ENCODE peak calls at places on chromosomes 13 and 19, in six cellular contexts. One of them, this sample, is unnamed.

GRCh38 chr13:49308104-49308875 is 60.6 kb downstream of the CDADC1 start:
- DNase-seq in neuronal stem cell: no peak
- DNase-seq in fibroblast of lung: peak; percentile 93
- DNase-seq in neural progenitor cell: no peak
- DNase-seq in PC-9: no peak
- DNase-seq in K562: no peak
- DNase-seq in this sample: no peak

GRCh38 chr13:49171358-49171757 is 48.8 kb upstream of the MLNR start:
- DNase-seq in fibroblast of lung: no peak
- DNase-seq in K562: no peak
- DNase-seq in neuronal stem cell: no peak
- DNase-seq in neural progenitor cell: no peak
- DNase-seq in PC-9: no peak
- DNase-seq in this sample: no peak

GRCh38 chr19:12800873-12801465 is 631 bp downstream of the PRDX2 start:
- DNase-seq in neural progenitor cell: peak; percentile 70
- DNase-seq in fibroblast of lung: no peak
- DNase-seq in PC-9: no peak
- DNase-seq in neuronal stem cell: no peak
- DNase-seq in K562: peak; percentile 56
- DNase-seq in this sample: no peak

GRCh38 chr19:10603084-10603872 is 16.2 kb upstream of the AP1M2 start:
- DNase-seq in fibroblast of lung: no peak
- DNase-seq in K562: peak; percentile 49
- DNase-seq in neuronal stem cell: no peak
- DNase-seq in PC-9: peak; percentile 62
- DNase-seq in neural progenitor cell: peak; percentile 54
- DNase-seq in this sample: no peak

GRCh38 chr13:33312150-33312908 is 26.8 kb upstream of the STARD13 start:
- DNase-seq in PC-9: no peak
- DNase-seq in fibroblast of lung: peak; percentile 58
- DNase-seq in neural progenitor cell: no peak
- DNase-seq in neuronal stem cell: no peak
- DNase-seq in K562: no peak
- DNase-seq in this sample: no peak

GRCh38 chr13:109330123-109330522 is 456.3 kb downstream of the IRS2 start:
- DNase-seq in neural progenitor cell: no peak
- DNase-seq in neuronal stem cell: no peak
- DNase-seq in PC-9: no peak
- DNase-seq in fibroblast of lung: no peak
- DNase-seq in K562: no peak
- DNase-seq in this sample: no peak

GRCh38 chr19:11617207-11618062 is 20.2 kb downstream of the ZNF627 start:
- DNase-seq in neural progenitor cell: no peak
- DNase-seq in fibroblast of lung: peak; percentile 16
- DNase-seq in PC-9: no peak
- DNase-seq in K562: no peak
- DNase-seq in neuronal stem cell: no peak
- DNase-seq in this sample: no peak

GRCh38 chr19:41425174-41426115 is 1.7 kb downstream of the B3GNT8 start:
- DNase-seq in neural progenitor cell: no peak
- DNase-seq in K562: no peak
- DNase-seq in fibroblast of lung: no peak
- DNase-seq in PC-9: no peak
- DNase-seq in neuronal stem cell: no peak
- DNase-seq in this sample: no peak

GRCh38 chr13:73341748-73342147 is 282.9 kb downstream of the KLF5 start:
- DNase-seq in PC-9: no peak
- DNase-seq in neural progenitor cell: no peak
- DNase-seq in neuronal stem cell: no peak
- DNase-seq in fibroblast of lung: no peak
- DNase-seq in K562: no peak
- DNase-seq in this sample: no peak

GRCh38 chr13:98504371-98504963 is 72.4 kb downstream of the STK24 start:
- DNase-seq in K562: no peak
- DNase-seq in PC-9: no peak
- DNase-seq in neural progenitor cell: no peak
- DNase-seq in neuronal stem cell: no peak
- DNase-seq in fibroblast of lung: no peak
- DNase-seq in this sample: no peak
- H2AFZ ChIP-seq in K562: no peak overlapping the region
- H2AFZ ChIP-seq in PC-9: no peak overlapping the region
- H2AFZ ChIP-seq in neural progenitor cell: no peak overlapping the region
- H2AFZ ChIP-seq in neuronal stem cell: no peak overlapping the region
- H2AFZ ChIP-seq in fibroblast of lung: no peak overlapping the region
- H2AFZ ChIP-seq in this sample: no peak overlapping the region

GRCh38 chr19:31510635-31511034 is 161.4 kb upstream of the TSHZ3 start:
- DNase-seq in fibroblast of lung: no peak
- DNase-seq in neural progenitor cell: no peak
- DNase-seq in K562: no peak
- DNase-seq in PC-9: no peak
- DNase-seq in neuronal stem cell: no peak
- DNase-seq in this sample: no peak

GRCh38 chr19:31511696-31512095 is 162.5 kb upstream of the TSHZ3 start:
- DNase-seq in fibroblast of lung: no peak
- DNase-seq in K562: no peak
- DNase-seq in neuronal stem cell: no peak
- DNase-seq in PC-9: no peak
- DNase-seq in neural progenitor cell: no peak
- DNase-seq in this sample: peak; percentile 28

GRCh38 chr19:31513841-31514240 is 164.6 kb upstream of the TSHZ3 start:
- DNase-seq in PC-9: no peak
- DNase-seq in fibroblast of lung: no peak
- DNase-seq in K562: no peak
- DNase-seq in neural progenitor cell: no peak
- DNase-seq in neuronal stem cell: no peak
- DNase-seq in this sample: no peak

GRCh38 chr19:31511098-31511497 is 161.9 kb upstream of the TSHZ3 start:
- DNase-seq in K562: no peak
- DNase-seq in fibroblast of lung: no peak
- DNase-seq in PC-9: no peak
- DNase-seq in neural progenitor cell: no peak
- DNase-seq in neuronal stem cell: no peak
- DNase-seq in this sample: peak; percentile 16

DNA sequence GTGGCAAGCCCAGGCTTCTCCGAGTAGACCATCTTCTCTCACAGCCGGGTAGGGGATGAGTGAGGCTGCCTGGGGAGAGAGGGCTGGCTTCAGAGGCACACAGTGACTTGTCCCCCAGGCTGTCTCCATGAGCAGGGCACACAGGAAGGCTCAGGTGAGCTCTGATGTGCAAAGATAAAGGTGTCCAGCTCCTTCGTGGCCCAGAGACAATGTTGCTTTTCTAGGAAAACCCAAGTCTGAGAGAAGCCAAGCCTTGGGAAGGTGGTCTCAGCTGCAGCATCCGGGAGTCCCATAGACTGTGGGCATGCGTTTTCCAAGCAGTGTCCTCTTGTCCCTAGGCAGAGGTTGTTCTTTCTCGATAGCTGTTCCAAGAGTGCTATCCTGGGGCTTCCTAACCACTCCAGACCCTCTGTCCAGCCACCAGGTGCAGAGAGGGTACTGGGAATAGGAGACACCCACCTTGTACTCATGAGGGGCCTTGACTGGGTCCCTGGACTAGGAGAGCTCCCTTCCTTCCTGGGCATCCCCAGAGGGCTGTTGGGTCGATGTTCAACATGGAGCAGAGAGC is 163.3 kb upstream of the TSHZ3 start:
- DNase-seq in neural progenitor cell: no peak
- DNase-seq in neuronal stem cell: no peak
- DNase-seq in PC-9: no peak
- DNase-seq in K562: no peak
- DNase-seq in fibroblast of lung: no peak
- DNase-seq in this sample: no peak
- H2AFZ ChIP-seq in neural progenitor cell: no peak overlapping the region
- H2AFZ ChIP-seq in neuronal stem cell: no peak overlapping the region
- H2AFZ ChIP-seq in PC-9: no peak overlapping the region
- H2AFZ ChIP-seq in K562: no peak overlapping the region
- H2AFZ ChIP-seq in fibroblast of lung: no peak overlapping the region
- H2AFZ ChIP-seq in this sample: no peak overlapping the region

GRCh38 chr19:53596056-53596455 is 35.7 kb upstream of the DPRX start:
- DNase-seq in PC-9: no peak
- DNase-seq in K562: no peak
- DNase-seq in fibroblast of lung: no peak
- DNase-seq in neural progenitor cell: no peak
- DNase-seq in neuronal stem cell: no peak
- DNase-seq in this sample: peak; percentile 63

GRCh38 chr19:53598361-53598760 is 33.4 kb upstream of the DPRX start:
- DNase-seq in PC-9: no peak
- DNase-seq in K562: no peak
- DNase-seq in neural progenitor cell: no peak
- DNase-seq in fibroblast of lung: no peak
- DNase-seq in neuronal stem cell: no peak
- DNase-seq in this sample: no peak

GRCh38 chr19:53597023-53597422 is 34.8 kb upstream of the DPRX start:
- DNase-seq in PC-9: peak; percentile 91
- DNase-seq in K562: no peak
- DNase-seq in neuronal stem cell: no peak
- DNase-seq in fibroblast of lung: no peak
- DNase-seq in neural progenitor cell: no peak
- DNase-seq in this sample: no peak

GRCh38 chr19:53594811-53595509 is 36.8 kb upstream of the DPRX start:
- DNase-seq in neuronal stem cell: no peak
- DNase-seq in PC-9: no peak
- DNase-seq in neural progenitor cell: peak; percentile 34
- DNase-seq in K562: no peak
- DNase-seq in fibroblast of lung: no peak
- DNase-seq in this sample: peak; percentile 84

GRCh38 chr19:53595510-53595867 is 36.3 kb upstream of the DPRX start:
- DNase-seq in neural progenitor cell: peak; percentile 46
- DNase-seq in fibroblast of lung: no peak
- DNase-seq in PC-9: no peak
- DNase-seq in neuronal stem cell: no peak
- DNase-seq in K562: no peak
- DNase-seq in this sample: no peak
- H2AFZ ChIP-seq in neural progenitor cell: peak overlapping the region; percentile 83
- H2AFZ ChIP-seq in fibroblast of lung: no peak overlapping the region
- H2AFZ ChIP-seq in PC-9: no peak overlapping the region
- H2AFZ ChIP-seq in neuronal stem cell: peak overlapping the region; percentile 33
- H2AFZ ChIP-seq in K562: no peak overlapping the region
- H2AFZ ChIP-seq in this sample: no peak overlapping the region

GRCh38 chr13:101384929-101385328 is 31.4 kb downstream of the NALCN start:
- DNase-seq in neural progenitor cell: no peak
- DNase-seq in K562: no peak
- DNase-seq in PC-9: no peak
- DNase-seq in neuronal stem cell: no peak
- DNase-seq in fibroblast of lung: no peak
- DNase-seq in this sample: no peak
- H2AFZ ChIP-seq in neural progenitor cell: peak overlapping the region; percentile 97
- H2AFZ ChIP-seq in K562: no peak overlapping the region
- H2AFZ ChIP-seq in PC-9: no peak overlapping the region
- H2AFZ ChIP-seq in neuronal stem cell: peak overlapping the region; percentile 74
- H2AFZ ChIP-seq in fibroblast of lung: no peak overlapping the region
- H2AFZ ChIP-seq in this sample: peak overlapping the region; percentile 18

GRCh38 chr19:30253581-30253996 is 118.6 kb upstream of the ZNF536 start:
- DNase-seq in neuronal stem cell: no peak
- DNase-seq in fibroblast of lung: no peak
- DNase-seq in neural progenitor cell: peak; percentile 42
- DNase-seq in PC-9: no peak
- DNase-seq in K562: no peak
- DNase-seq in this sample: no peak
- H2AFZ ChIP-seq in neuronal stem cell: no peak overlapping the region
- H2AFZ ChIP-seq in fibroblast of lung: no peak overlapping the region
- H2AFZ ChIP-seq in neural progenitor cell: no peak overlapping the region
- H2AFZ ChIP-seq in PC-9: no peak overlapping the region
- H2AFZ ChIP-seq in K562: no peak overlapping the region
- H2AFZ ChIP-seq in this sample: no peak overlapping the region

DNA sequence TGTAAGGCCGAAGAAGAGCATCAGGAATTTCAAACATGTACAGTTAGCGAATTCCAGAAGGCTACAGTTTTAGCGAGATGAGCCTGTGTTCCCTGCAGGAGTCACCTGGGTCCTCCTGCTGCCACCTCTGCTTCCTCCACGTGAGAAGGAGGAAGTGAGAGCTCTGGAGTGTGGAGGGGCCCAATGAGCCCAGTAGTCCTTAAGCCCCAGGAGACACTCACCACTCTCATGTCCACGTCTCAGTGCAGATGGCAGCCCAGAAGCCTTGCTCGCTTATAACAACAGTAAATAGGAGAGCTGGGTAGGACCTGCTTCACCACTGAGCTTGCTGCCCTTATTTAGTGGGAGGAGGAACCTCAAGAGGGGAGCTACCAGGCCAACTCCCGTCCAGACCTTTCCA is 44.3 kb downstream of the SERP2 start:
- DNase-seq in neural progenitor cell: no peak
- DNase-seq in fibroblast of lung: no peak
- DNase-seq in PC-9: no peak
- DNase-seq in K562: no peak
- DNase-seq in neuronal stem cell: no peak
- DNase-seq in this sample: no peak
- H2AFZ ChIP-seq in neural progenitor cell: peak overlapping the region; percentile 70
- H2AFZ ChIP-seq in fibroblast of lung: no peak overlapping the region
- H2AFZ ChIP-seq in PC-9: no peak overlapping the region
- H2AFZ ChIP-seq in K562: peak overlapping the region; percentile 79
- H2AFZ ChIP-seq in neuronal stem cell: peak overlapping the region; percentile 48
- H2AFZ ChIP-seq in this sample: peak overlapping the region; percentile 60

DNA sequence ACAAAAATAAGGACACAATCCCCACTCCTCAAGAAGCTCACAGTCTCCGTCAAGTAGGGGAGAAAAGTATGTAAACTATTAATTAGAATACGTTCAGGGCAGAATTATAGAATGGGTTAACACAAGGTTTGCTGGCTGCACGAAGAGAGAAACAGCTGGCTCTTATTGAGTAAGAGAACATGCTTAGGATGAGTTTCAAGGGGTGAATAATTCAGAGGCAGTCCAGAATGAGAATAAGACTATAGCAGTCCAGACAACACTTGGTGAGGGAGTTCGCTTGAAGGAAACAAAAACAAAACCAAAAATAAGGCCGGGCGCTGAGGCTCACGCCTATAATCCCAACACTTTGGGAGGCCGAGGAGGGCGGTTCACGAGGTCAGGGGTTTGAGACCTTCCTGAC is 61.9 kb downstream of the THSD1 start:
- DNase-seq in fibroblast of lung: peak; percentile 47
- DNase-seq in neuronal stem cell: no peak
- DNase-seq in PC-9: no peak
- DNase-seq in K562: no peak
- DNase-seq in neural progenitor cell: no peak
- DNase-seq in this sample: no peak
- H2AFZ ChIP-seq in fibroblast of lung: peak overlapping the region; percentile 24
- H2AFZ ChIP-seq in neuronal stem cell: no peak overlapping the region
- H2AFZ ChIP-seq in PC-9: peak overlapping the region; percentile 69
- H2AFZ ChIP-seq in K562: no peak overlapping the region
- H2AFZ ChIP-seq in neural progenitor cell: no peak overlapping the region
- H2AFZ ChIP-seq in this sample: no peak overlapping the region

GRCh38 chr13:38384171-38384570 is 34.5 kb downstream of the UFM1 start:
- DNase-seq in neuronal stem cell: no peak
- DNase-seq in fibroblast of lung: no peak
- DNase-seq in neural progenitor cell: no peak
- DNase-seq in K562: no peak
- DNase-seq in PC-9: no peak
- DNase-seq in this sample: no peak

GRCh38 chr13:38381840-38382239 is 32.2 kb downstream of the UFM1 start:
- DNase-seq in neural progenitor cell: no peak
- DNase-seq in K562: no peak
- DNase-seq in PC-9: no peak
- DNase-seq in neuronal stem cell: no peak
- DNase-seq in fibroblast of lung: peak; percentile 34
- DNase-seq in this sample: no peak

GRCh38 chr13:38385152-38385891 is 35.7 kb downstream of the UFM1 start:
- DNase-seq in K562: no peak
- DNase-seq in neural progenitor cell: no peak
- DNase-seq in fibroblast of lung: no peak
- DNase-seq in PC-9: no peak
- DNase-seq in neuronal stem cell: no peak
- DNase-seq in this sample: no peak

GRCh38 chr13:38382946-38383345 is 33.3 kb downstream of the UFM1 start:
- DNase-seq in neural progenitor cell: no peak
- DNase-seq in K562: no peak
- DNase-seq in neuronal stem cell: no peak
- DNase-seq in fibroblast of lung: no peak
- DNase-seq in PC-9: no peak
- DNase-seq in this sample: no peak

GRCh38 chr13:38386421-38386820 is 36.8 kb downstream of the UFM1 start:
- DNase-seq in neural progenitor cell: no peak
- DNase-seq in fibroblast of lung: peak; percentile 29
- DNase-seq in PC-9: no peak
- DNase-seq in neuronal stem cell: no peak
- DNase-seq in K562: no peak
- DNase-seq in this sample: no peak
- H2AFZ ChIP-seq in neural progenitor cell: no peak overlapping the region
- H2AFZ ChIP-seq in fibroblast of lung: no peak overlapping the region
- H2AFZ ChIP-seq in PC-9: no peak overlapping the region
- H2AFZ ChIP-seq in neuronal stem cell: no peak overlapping the region
- H2AFZ ChIP-seq in K562: no peak overlapping the region
- H2AFZ ChIP-seq in this sample: no peak overlapping the region

This sample was measured in H1.